ENCODE peak calls at places on chromosomes 3 and 15, in five cellular contexts. One of them, this sample, is unnamed.

GRCh38 chr3:12501360-12502020 is 17.2 kb downstream of the TSEN2 start:
- DNase-seq in K562: no peak
- DNase-seq in endothelial cell of umbilical vein: no peak
- DNase-seq in HCT116: no peak
- DNase-seq in A549: no peak
- DNase-seq in this sample: no peak

GRCh38 chr3:181932039-181932438 is 220.3 kb downstream of the SOX2 start:
- DNase-seq in HCT116: no peak
- DNase-seq in A549: no peak
- DNase-seq in K562: no peak
- DNase-seq in endothelial cell of umbilical vein: no peak
- DNase-seq in this sample: no peak

GRCh38 chr15:35783203-35783602 is 237.2 kb upstream of the DPH6 start:
- DNase-seq in HCT116: no peak
- DNase-seq in A549: no peak
- DNase-seq in endothelial cell of umbilical vein: no peak
- DNase-seq in K562: no peak
- DNase-seq in this sample: no peak

GRCh38 chr15:100729461-100729860 is 127.1 kb downstream of the ASB7 start:
- DNase-seq in HCT116: no peak
- DNase-seq in A549: no peak
- DNase-seq in K562: no peak
- DNase-seq in endothelial cell of umbilical vein: no peak
- DNase-seq in this sample: no peak

GRCh38 chr3:195072916-195073564 is 197.9 kb downstream of the XXYLT1 start:
- DNase-seq in A549: no peak
- DNase-seq in endothelial cell of umbilical vein: no peak
- DNase-seq in HCT116: no peak
- DNase-seq in K562: no peak
- DNase-seq in this sample: no peak

GRCh38 chr3:38634133-38634532 is 15.4 kb downstream of the SCN5A start:
- DNase-seq in K562: no peak
- DNase-seq in endothelial cell of umbilical vein: no peak
- DNase-seq in A549: no peak
- DNase-seq in HCT116: no peak
- DNase-seq in this sample: peak

GRCh38 chr3:11655188-11655928 is 11.6 kb upstream of the VGLL4 start:
- DNase-seq in endothelial cell of umbilical vein: peak
- DNase-seq in HCT116: peak
- DNase-seq in K562: no peak
- DNase-seq in A549: peak
- DNase-seq in this sample: peak

GRCh38 chr15:63244976-63245645 is 32.3 kb upstream of the APH1B start:
- DNase-seq in HCT116: no peak
- DNase-seq in K562: no peak
- DNase-seq in endothelial cell of umbilical vein: peak
- DNase-seq in A549: no peak
- DNase-seq in this sample: no peak

GRCh38 chr3:19046440-19046839 is 101.9 kb upstream of the KCNH8 start:
- DNase-seq in endothelial cell of umbilical vein: no peak
- DNase-seq in A549: peak
- DNase-seq in K562: no peak
- DNase-seq in HCT116: no peak
- DNase-seq in this sample: peak

GRCh38 chr3:153315781-153316180 is 153.8 kb downstream of the RAP2B start:
- DNase-seq in endothelial cell of umbilical vein: no peak
- DNase-seq in HCT116: no peak
- DNase-seq in K562: no peak
- DNase-seq in A549: no peak
- DNase-seq in this sample: no peak

GRCh38 chr3:146331967-146332366 is 81.1 kb upstream of the PLSCR4 start:
- DNase-seq in endothelial cell of umbilical vein: no peak
- DNase-seq in HCT116: no peak
- DNase-seq in A549: no peak
- DNase-seq in K562: no peak
- DNase-seq in this sample: no peak

GRCh38 chr3:102514241-102514640 is 79.4 kb downstream of the ZPLD1 start:
- DNase-seq in endothelial cell of umbilical vein: no peak
- DNase-seq in HCT116: no peak
- DNase-seq in A549: no peak
- DNase-seq in K562: no peak
- DNase-seq in this sample: no peak

GRCh38 chr15:63938486-63939061 is 104.8 kb upstream of the HERC1 start:
- DNase-seq in HCT116: no peak
- DNase-seq in endothelial cell of umbilical vein: peak
- DNase-seq in A549: no peak
- DNase-seq in K562: peak
- DNase-seq in this sample: no peak

GRCh38 chr3:182793663-182794454 is 555 bp downstream of the ATP11B start:
- DNase-seq in A549: peak
- DNase-seq in K562: peak
- DNase-seq in endothelial cell of umbilical vein: peak
- DNase-seq in HCT116: no peak
- DNase-seq in this sample: peak

GRCh38 chr15:78216276-78217229 is 17.8 kb downstream of the ACSBG1 start:
- DNase-seq in K562: no peak
- DNase-seq in endothelial cell of umbilical vein: no peak
- DNase-seq in A549: peak
- DNase-seq in HCT116: no peak
- DNase-seq in this sample: no peak

DNA sequence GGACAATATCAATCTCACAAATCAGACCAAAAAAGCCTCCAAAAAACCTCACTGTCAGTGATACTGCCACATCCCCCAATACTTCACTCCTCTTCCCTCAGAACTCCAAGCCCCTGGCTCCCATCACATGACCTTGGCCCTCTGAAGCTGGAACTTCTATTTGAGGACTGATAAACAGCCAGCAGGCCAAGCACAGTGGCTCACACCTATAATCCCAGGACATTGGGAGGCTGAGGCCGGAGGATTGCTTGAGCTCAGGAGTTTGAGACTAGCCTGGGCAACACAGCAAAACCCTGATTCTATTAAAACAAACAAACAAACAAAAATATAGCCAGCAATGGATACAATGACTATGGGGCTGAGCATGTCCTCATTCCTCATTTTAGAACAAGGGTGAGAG is 55.2 kb downstream of the MAP4 start:
- DNase-seq in HCT116: no peak
- DNase-seq in K562: no peak
- DNase-seq in A549: no peak
- DNase-seq in endothelial cell of umbilical vein: no peak
- DNase-seq in this sample: no peak
- TF ChIP-seq POLR2A in HCT116: no peak
- TF ChIP-seq POLR2A in K562: no peak
- TF ChIP-seq POLR2A in A549: no peak
- TF ChIP-seq POLR2A in endothelial cell of umbilical vein: no peak
- TF ChIP-seq POLR2A in this sample: no peak

DNA sequence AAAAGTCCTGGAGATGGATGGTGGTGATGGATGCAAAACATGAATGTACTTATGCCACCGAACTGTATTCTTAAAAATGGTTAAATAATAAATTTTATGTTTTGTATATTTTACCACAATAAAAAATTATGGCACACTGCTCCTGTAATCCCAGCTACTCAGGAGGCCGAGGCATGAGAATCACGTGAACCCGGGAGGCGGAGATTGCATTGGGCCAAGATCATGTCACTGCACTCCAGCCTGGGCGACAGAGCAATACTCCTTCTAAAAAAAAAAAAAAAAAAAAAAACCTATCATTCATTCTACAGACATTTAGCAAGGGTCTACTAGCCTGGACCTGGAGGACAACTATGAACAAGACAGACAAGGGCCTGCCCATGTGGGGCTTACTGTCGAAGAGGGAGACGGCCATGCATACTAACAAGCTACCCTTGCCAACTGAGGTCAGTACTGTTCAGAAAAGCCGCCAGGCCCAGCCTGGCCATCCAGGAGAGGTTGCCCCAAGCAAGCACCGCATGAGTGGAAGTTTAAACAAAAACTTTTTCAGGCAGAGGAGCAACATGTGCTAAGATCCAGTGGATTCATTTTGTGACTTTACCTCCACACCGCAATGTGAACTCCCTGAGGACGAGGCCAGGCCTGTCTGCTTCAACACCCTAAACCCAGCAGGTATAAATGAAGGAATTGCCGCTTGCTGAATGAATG is 2.8 kb upstream of the NEK4 start:
- DNase-seq in K562: no peak
- DNase-seq in endothelial cell of umbilical vein: no peak
- DNase-seq in A549: no peak
- DNase-seq in HCT116: no peak
- DNase-seq in this sample: no peak
- H3K4me3 ChIP-seq in K562: no peak
- H3K4me3 ChIP-seq in endothelial cell of umbilical vein: no peak
- H3K4me3 ChIP-seq in A549: no peak
- H3K4me3 ChIP-seq in HCT116: no peak
- H3K4me3 ChIP-seq in this sample: no peak

DNA sequence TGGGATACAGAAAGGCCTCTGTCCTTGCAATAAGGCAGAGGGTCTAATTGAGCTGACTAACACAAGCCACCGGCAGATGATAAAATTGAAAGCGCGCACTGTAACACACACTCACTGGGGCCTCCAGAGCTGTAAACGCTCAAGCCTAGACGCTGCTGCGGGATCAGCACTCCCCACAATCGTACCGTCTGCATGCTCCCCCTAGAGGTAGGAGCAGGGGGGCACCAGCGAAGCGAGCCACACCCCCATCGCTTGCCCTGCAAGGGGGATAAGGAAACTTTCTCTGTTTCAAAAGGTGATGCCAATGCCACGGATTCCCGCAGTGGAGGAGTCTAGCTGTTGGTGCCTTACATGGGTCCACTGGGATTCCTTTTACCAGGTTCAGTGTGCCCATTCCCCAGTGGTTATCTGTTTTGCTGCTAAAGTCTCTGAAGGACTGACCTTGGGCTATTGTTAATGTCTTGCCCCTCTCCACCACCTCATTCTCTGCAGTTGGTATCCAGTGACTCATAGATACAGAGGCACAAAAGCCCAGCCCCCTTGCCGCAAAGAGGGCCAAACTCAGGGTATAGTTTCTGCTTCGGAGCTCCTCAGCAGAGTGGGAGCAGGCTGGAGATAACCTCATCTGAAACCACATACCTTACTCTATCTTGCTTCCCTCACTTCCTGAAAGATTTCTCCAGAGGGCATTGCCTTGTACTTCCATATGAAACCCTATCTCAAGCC is 139.3 kb upstream of the KBTBD8 start:
- DNase-seq in A549: no peak
- DNase-seq in endothelial cell of umbilical vein: no peak
- DNase-seq in K562: peak
- DNase-seq in HCT116: no peak
- DNase-seq in this sample: peak
- TF ChIP-seq MAX in A549: no peak
- TF ChIP-seq MAX in endothelial cell of umbilical vein: no peak
- TF ChIP-seq MAX in K562: no peak
- TF ChIP-seq MAX in HCT116: no peak
- TF ChIP-seq MAX in this sample: no peak

DNA sequence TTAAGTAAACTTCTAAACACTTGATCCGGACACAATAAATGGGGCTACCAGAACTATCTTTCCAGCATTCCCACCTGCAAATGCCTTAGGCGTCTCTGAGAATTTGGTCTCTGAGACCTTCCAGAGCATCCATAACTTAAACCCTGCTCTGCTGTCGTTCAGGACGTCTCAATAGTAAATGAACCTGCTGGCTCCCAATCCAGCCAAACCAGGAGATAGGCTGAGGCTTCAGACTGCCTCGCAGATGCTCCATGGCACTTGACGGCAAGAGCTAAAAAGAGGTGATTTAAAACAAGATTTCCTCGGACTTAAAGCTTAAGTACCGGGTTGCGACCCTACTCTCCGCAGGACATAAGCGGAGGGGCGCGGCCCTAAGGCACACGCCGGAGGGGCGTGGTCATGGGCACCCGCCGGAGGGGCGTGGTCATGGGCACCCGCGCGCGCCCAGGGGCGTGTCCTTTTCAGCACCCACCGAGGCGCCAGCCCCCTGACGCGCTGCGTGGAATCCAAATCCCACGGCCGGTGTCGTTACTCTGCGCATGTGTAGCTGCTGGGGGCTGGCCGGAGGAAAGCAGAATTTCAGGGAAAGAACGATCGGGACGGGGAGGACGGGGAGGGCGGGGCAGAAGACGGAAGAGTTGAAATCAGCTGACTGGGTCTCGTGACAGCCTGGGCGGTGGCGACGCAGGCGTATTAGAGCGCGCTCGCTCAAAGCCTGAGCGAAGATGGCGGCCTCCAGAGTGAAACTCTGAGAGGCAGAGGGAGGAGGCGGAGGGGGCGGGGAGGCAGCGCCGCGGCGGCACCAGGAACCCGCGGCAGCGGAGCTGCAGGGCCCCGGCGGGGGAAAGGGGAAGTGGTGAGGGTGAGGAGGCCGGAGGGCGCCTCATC is at the start of gene DNAJC13:
- DNase-seq in K562: peak
- DNase-seq in endothelial cell of umbilical vein: peak
- DNase-seq in HCT116: peak
- DNase-seq in A549: peak
- DNase-seq in this sample: peak
- TF ChIP-seq POLR2A in K562: peak
- TF ChIP-seq POLR2A in endothelial cell of umbilical vein: no peak
- TF ChIP-seq POLR2A in HCT116: peak
- TF ChIP-seq POLR2A in A549: peak
- TF ChIP-seq POLR2A in this sample: peak

DNA sequence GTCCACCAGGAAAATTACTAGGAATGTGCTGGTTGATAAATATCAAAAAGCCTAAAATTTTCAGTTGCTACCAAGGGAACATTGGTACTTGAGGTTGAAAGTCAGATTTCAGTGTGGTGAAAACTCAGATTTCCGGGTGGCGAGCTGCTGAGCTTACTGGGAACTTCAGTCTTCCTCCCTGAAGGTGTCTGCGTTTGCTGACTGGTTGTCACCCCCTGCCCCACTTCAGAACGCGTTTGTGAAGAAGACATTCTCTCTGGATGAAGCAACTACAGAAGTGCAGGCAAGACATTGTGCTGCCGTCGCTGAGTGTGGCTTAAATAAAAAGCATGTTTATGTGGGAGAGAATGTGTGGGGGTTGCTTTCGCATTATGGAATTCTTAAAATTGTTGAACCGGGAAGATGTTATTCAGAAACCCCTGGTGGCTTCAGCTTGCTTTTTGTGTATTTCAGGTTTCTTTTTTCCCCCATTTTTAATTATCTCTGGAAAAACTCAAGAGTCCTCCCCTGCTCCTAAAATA is 7.1 kb downstream of the FAM81A start:
- DNase-seq in K562: no peak
- DNase-seq in HCT116: no peak
- DNase-seq in endothelial cell of umbilical vein: no peak
- DNase-seq in A549: no peak
- DNase-seq in this sample: no peak
- H3K4me3 ChIP-seq in K562: no peak
- H3K4me3 ChIP-seq in HCT116: no peak
- H3K4me3 ChIP-seq in endothelial cell of umbilical vein: no peak
- H3K4me3 ChIP-seq in A549: no peak
- H3K4me3 ChIP-seq in this sample: no peak